ENCODE peak calls at places on chromosomes 1 and 21, in five cellular contexts. F is neuronal stem cell, N is pancreas, D is adipocyte, K is Karpas-422. I is an unnamed sample. For H3K36me3, H3K27me3 and H3K4me1, the result is how much of the 10 kb centered on the place peaks cover.

GRCh38 chr1:24020032-24020431 is 39.9 kb upstream of the SRSF10 start:
- DNase-seq in F (no peak), N (no peak), D (peak), K (no peak), I (no peak)

GRCh38 chr1:209873067-209873810 is 45.5 kb downstream of the UTP25 start:
- DNase-seq in F (no peak), N (no peak), D (peak), K (no peak), I (no peak)

GRCh38 chr1:179369751-179370341 is 4.1 kb downstream of the AXDND1 start:
- DNase-seq in F (peak), N (no peak), D (peak), K (peak), I (peak)

GRCh38 chr1:38296047-38296446 is 249.5 kb upstream of the POU3F1 start:
- DNase-seq in F (no peak), N (no peak), D (no peak), K (no peak), I (no peak)

GRCh38 chr1:240070188-240070587 is 21.5 kb upstream of the FMN2 start:
- DNase-seq in F (no peak), N (no peak), D (peak), K (no peak), I (no peak)

GRCh38 chr1:93977546-93977945 is 68.3 kb upstream of the GCLM start:
- DNase-seq in F (no peak), N (no peak), D (peak), K (no peak), I (no peak)

GRCh38 chr1:226784081-226785049 is 45.3 kb upstream of the ITPKB start:
- DNase-seq in F (peak), N (no peak), D (no peak), K (no peak), I (no peak)

GRCh38 chr1:154213274-154213673 is 7.1 kb upstream of the CFAP141 start:
- DNase-seq in F (no peak), N (no peak), D (no peak), K (no peak), I (no peak)

GRCh38 chr1:37128091-37128490 is 93.8 kb upstream of the GRIK3 start:
- DNase-seq in F (no peak), N (no peak), D (no peak), K (no peak), I (no peak)

GRCh38 chr1:119040906-119041305 is 52.8 kb upstream of the TBX15 start:
- DNase-seq in F (no peak), N (no peak), D (no peak), K (no peak), I (peak)

GRCh38 chr1:187294421-187295201 is 465.9 kb downstream of the PLA2G4A start:
- DNase-seq in F (no peak), N (no peak), D (no peak), K (no peak), I (no peak)

GRCh38 chr1:85582687-85583354 is 2.3 kb downstream of the CCN1 start:
- DNase-seq in F (no peak), N (no peak), D (peak), K (no peak), I (no peak)

GRCh38 chr1:167135281-167135840 is 41.5 kb downstream of the STYXL2 start:
- DNase-seq in F (no peak), N (no peak), D (no peak), K (no peak), I (no peak)

GRCh38 chr1:65166572-65167305 is 18.7 kb downstream of the AK4 start:
- DNase-seq in F (no peak), N (no peak), D (no peak), K (no peak), I (no peak)

GRCh38 chr1:115246526-115246925 is 91.5 kb downstream of the NGF start:
- DNase-seq in F (no peak), N (no peak), D (no peak), K (no peak), I (no peak)

GRCh38 chr21:41921089-41921819 is 32.6 kb downstream of the C2CD2 start:
- DNase-seq in F (no peak), N (no peak), D (no peak), K (peak), I (no peak)

GRCh38 chr1:40801742-40802077 is 18.1 kb downstream of the KCNQ4 start:
- DNase-seq in F (no peak), N (no peak), D (no peak), K (peak), I (no peak)

GRCh38 chr1:226588484-226588883 is 39.9 kb downstream of the STUM start:
- DNase-seq in F (no peak), N (no peak), D (peak), K (no peak), I (no peak)

GRCh38 chr21:29196021-29196663 is 65.7 kb downstream of the MAP3K7CL start:
- DNase-seq in F (no peak), N (no peak), D (peak), K (peak), I (peak)

GRCh38 chr21:36751383-36751782 is 52.5 kb downstream of the SIM2 start:
- DNase-seq in F (no peak), N (no peak), D (no peak), K (no peak), I (no peak)

GRCh38 chr21:44758141-44758561 is 43.5 kb downstream of the UBE2G2 start:
- DNase-seq in F (no peak), N (no peak), D (no peak), K (no peak), I (no peak)

GRCh38 chr1:66302810-66303209 is 231.1 kb upstream of the SGIP1 start:
- DNase-seq in F (no peak), N (no peak), D (no peak), K (no peak), I (no peak)

GRCh38 chr1:66084442-66084841 is 291.7 kb downstream of the PDE4B start:
- DNase-seq in F (no peak), N (no peak), D (no peak), K (no peak), I (no peak)

GRCh38 chr1:242673652-242674051 is 149.2 kb upstream of the PLD5 start:
- DNase-seq in F (no peak), N (no peak), D (no peak), K (no peak), I (no peak)
- H3K36me3 ChIP-seq in F (under half), N (under half), D (under half), K (under half), I (under half)

GRCh38 chr1:197915797-197916686 is 1.1 kb upstream of the LHX9 start:
- DNase-seq in F (peak), N (peak), D (peak), K (no peak), I (peak)

GRCh38 chr1:197918815-197919522 is 1.8 kb downstream of the LHX9 start:
- DNase-seq in F (peak), N (no peak), D (no peak), K (no peak), I (no peak)

GRCh38 chr1:197917553-197917812 is 311 bp downstream of the LHX9 start:
- DNase-seq in F (no peak), N (no peak), D (no peak), K (no peak), I (no peak)

GRCh38 chr1:197919523-197920301 is 2.5 kb downstream of the LHX9 start:
- DNase-seq in F (peak), N (no peak), D (no peak), K (no peak), I (no peak)

GRCh38 chr1:197917813-197918646 is 858 bp downstream of the LHX9 start:
- DNase-seq in F (peak), N (peak), D (peak), K (no peak), I (no peak)
- H3K27me3 ChIP-seq in F (under half), N (under half), D (half or more), K (under half), I (half or more)

GRCh38 chr1:51514733-51515132 is 4.3 kb downstream of the EPS15 start:
- DNase-seq in F (no peak), N (no peak), D (no peak), K (no peak), I (no peak)
- H3K4me1 ChIP-seq in F (under half), N (under half), D (under half), K (half or more), I (under half)

DNA sequence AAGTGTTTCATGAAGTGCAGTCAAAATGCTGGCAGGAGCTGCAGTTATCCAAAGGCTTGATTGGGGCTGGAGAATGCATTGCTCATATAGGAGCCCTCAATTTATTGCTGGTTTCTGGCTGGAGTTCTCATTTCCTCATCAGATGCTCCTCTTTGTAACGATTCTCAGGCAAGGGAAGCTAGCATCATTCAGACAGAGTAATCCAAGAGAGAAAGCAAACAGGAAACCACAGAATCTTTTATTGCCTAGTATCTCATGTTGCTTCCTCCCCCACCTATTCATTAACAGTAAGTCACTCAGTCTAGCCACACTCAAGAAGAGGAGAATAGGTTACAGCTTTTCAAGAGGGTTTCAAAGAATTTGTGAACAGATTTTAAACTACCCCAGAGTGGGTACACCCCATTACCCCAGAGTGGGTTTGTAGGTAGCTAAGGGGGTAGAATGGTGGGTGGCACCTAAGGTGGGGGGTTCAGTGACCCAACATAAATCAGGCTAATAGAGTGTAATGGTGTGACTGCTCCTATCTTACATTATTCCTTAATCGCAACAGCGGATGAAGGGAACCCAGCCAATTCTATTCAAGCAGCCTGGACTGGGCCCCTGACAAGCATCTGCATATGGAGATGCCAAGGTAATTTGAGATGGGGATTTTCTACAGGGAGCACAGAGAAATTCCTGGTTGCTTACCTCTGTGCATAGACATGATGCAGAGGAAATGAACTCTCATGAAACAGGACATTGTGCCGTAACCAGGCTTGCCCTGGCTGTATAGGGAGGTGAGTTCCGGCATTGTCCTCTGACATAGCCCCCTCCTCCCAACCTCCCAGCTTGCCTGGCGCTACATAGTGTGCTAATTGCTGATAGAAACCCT is 67.2 kb downstream of the KCNJ15 start:
- DNase-seq in F (no peak), N (no peak), D (no peak), K (no peak), I (no peak)
- H3K36me3 ChIP-seq in F (under half), N (under half), D (under half), K (under half), I (under half)

GRCh38 chr1:172641492-172641891 is 17.4 kb upstream of the FASLG start:
- DNase-seq in F (no peak), N (no peak), D (no peak), K (no peak), I (no peak)

GRCh38 chr1:172637522-172637921 is 21.4 kb upstream of the FASLG start:
- DNase-seq in F (no peak), N (no peak), D (peak), K (no peak), I (no peak)

GRCh38 chr1:172638249-172638648 is 20.7 kb upstream of the FASLG start:
- DNase-seq in F (no peak), N (no peak), D (no peak), K (no peak), I (no peak)

GRCh38 chr1:172638885-172639831 is 19.7 kb upstream of the FASLG start:
- DNase-seq in F (no peak), N (no peak), D (peak), K (no peak), I (peak)

GRCh38 chr1:172640146-172640545 is 18.8 kb upstream of the FASLG start:
- DNase-seq in F (no peak), N (no peak), D (no peak), K (no peak), I (no peak)
- H3K27me3 ChIP-seq in F (under half), N (under half), D (under half), K (under half), I (under half)

DNA sequence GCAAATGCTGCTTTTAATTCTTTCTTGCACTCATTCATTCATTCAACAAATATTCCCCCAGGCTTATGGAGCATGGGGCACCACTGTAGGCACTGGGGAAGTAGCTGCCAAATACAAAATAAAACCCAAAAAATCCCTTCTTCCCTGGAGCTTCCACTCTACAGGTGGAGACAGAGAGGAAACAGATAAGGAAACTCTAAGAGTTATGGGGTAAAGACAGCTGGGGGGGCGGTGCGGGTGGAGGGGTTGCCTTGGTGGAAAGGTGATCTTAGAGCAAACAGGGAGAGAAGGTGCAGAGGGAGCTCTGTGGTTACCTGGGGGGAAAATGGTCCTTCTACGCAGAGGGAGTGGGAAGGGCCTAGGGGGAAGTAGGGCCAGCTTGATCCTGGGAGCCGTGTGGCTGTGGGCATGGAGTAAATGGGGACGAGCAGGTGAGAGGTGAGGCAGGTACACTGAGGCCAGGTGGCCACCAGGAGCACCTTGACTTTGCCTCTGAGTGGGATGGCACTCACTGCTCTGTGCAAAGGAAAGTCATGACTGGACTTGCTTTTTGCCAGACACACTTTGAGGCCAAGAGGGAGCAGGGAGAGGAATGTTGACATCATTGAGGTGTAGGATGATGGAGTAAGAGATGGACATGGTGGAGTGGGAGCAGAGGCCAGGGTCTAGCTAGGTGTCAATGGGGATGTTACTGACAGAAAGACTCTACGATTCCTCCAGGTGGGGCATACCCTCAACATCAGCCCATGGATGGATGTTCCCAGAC is 152.0 kb downstream of the ETS2 start:
- DNase-seq in F (no peak), N (no peak), D (no peak), K (no peak), I (no peak)
- H3K4me1 ChIP-seq in F (under half), N (under half), D (under half), K (under half), I (under half)

DNA sequence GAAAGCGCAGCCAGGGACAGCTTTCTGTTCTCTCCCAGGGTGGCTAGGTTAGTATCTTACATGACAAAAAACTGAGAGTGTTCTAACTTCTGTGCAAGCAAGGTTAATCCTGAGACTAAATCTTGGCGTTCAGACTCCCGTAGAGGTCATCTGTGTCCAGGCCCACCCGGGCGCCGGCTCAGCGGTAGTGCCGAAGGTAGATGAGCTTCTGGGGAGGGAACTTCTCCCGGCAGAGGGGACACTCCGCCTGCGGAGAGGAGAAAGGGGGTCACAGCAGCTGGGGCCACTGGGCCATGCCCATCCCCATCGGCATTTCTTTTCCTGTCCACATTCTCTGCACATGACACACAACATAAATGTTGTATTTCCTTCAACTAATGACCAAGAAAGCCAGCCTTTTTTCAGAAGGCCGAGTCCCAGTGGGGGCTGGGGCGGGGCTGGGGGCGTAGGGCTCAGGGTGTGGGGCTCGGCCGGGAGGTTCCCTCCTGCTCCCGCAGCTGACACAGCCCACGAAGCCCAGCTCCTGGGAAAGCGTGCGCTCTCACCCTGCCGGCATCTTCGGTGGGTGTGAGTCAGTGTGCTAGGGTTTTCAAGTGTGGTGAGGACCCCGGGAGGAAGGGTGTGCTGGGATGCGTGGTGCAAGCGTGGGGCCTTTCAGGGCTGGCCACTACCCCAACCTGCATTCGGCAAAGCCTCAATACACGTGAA is 6.6 kb downstream of the PEX10 start:
- DNase-seq in F (no peak), N (no peak), D (no peak), K (no peak), I (no peak)
- H3K36me3 ChIP-seq in F (half or more), N (under half), D (half or more), K (under half), I (under half)